ENCODE peak calls at places on chromosomes 16 and 17, in four cellular contexts. G is HTR-8/SVneo, V is AG04450, I is NCI-H446. P is an unnamed sample.

GRCh38 chr17:6674586-6674985 is 23.0 kb downstream of the C17orf100 start:
- DNase-seq in G (no peak), V (no peak), I (no peak), P (no peak)

GRCh38 chr16:79895917-79896203 is 295.3 kb upstream of the MAF start:
- DNase-seq in G (no peak), V (no peak), I (no peak), P (no peak)

GRCh38 chr17:32876414-32877163 is at the start of gene MYO1D:
- DNase-seq in G (peak), V (no peak), I (peak), P (peak)

GRCh38 chr16:24683250-24683649 is 46.2 kb upstream of the TNRC6A start:
- DNase-seq in G (no peak), V (no peak), I (no peak), P (no peak)

GRCh38 chr16:30473231-30474061 is 904 bp downstream of the ITGAL start:
- DNase-seq in G (no peak), V (no peak), I (no peak), P (no peak)

GRCh38 chr16:19135896-19136438 is 22.2 kb downstream of the ITPRIPL2 start:
- DNase-seq in G (no peak), V (no peak), I (no peak), P (peak)

GRCh38 chr16:81366316-81366932 is 51.7 kb downstream of the GAN start:
- DNase-seq in G (peak), V (peak), I (peak), P (peak)

GRCh38 chr17:82096709-82097186 is 1.3 kb downstream of the FASN start:
- DNase-seq in G (no peak), V (no peak), I (no peak), P (no peak)

GRCh38 chr17:61464121-61464905 is 12.1 kb downstream of the TBX4 start:
- DNase-seq in G (no peak), V (no peak), I (no peak), P (no peak)

GRCh38 chr17:46764335-46764708 is 54.2 kb downstream of the WNT3 start:
- DNase-seq in G (no peak), V (no peak), I (no peak), P (no peak)

GRCh38 chr17:42853968-42854790 is 3.2 kb downstream of the AOC3 start:
- DNase-seq in G (no peak), V (no peak), I (no peak), P (no peak)

GRCh38 chr16:4532238-4532637 is 6.3 kb downstream of the CDIP1 start:
- DNase-seq in G (no peak), V (no peak), I (no peak), P (no peak)

GRCh38 chr16:56332464-56333079 is 92.8 kb downstream of the AMFR start:
- DNase-seq in G (peak), V (no peak), I (no peak), P (peak)

GRCh38 chr17:17757391-17757791 is 76.1 kb downstream of the RAI1 start:
- DNase-seq in G (no peak), V (no peak), I (no peak), P (no peak)

GRCh38 chr16:81694494-81695285 is 84.4 kb upstream of the PLCG2 start:
- DNase-seq in G (no peak), V (no peak), I (no peak), P (no peak)

GRCh38 chr16:54459509-54460235 is 173.1 kb upstream of the IRX3 start:
- DNase-seq in G (no peak), V (no peak), I (no peak), P (no peak)

GRCh38 chr17:79814966-79815835 is 18.3 kb upstream of the CBX8 start:
- DNase-seq in G (no peak), V (no peak), I (no peak), P (no peak)

GRCh38 chr16:85172465-85173071 is 60.3 kb upstream of the CIBAR2 start:
- DNase-seq in G (peak), V (no peak), I (no peak), P (peak)

GRCh38 chr17:63337579-63337978 is 108.5 kb downstream of the CYB561 start:
- DNase-seq in G (no peak), V (no peak), I (no peak), P (no peak)

GRCh38 chr17:77285594-77286390 is 145.0 kb downstream of the SEC14L1 start:
- DNase-seq in G (peak), V (peak), I (no peak), P (peak)

GRCh38 chr16:13421726-13422125 is 498.2 kb upstream of the ERCC4 start:
- DNase-seq in G (no peak), V (no peak), I (no peak), P (no peak)

GRCh38 chr16:8756755-8757154 is 40.7 kb downstream of the TMEM186 start:
- DNase-seq in G (no peak), V (no peak), I (no peak), P (no peak)

GRCh38 chr17:68581863-68582645 is 19.1 kb downstream of the FAM20A start:
- DNase-seq in G (no peak), V (no peak), I (no peak), P (no peak)

GRCh38 chr16:55491691-55492090 is 12.7 kb downstream of the MMP2 start:
- DNase-seq in G (no peak), V (no peak), I (no peak), P (no peak)

GRCh38 chr17:76716146-76716833 is 5.5 kb upstream of the MXRA7 start:
- DNase-seq in G (no peak), V (peak), I (no peak), P (no peak)

GRCh38 chr17:76388966-76389888 is 4.8 kb downstream of the SPHK1 start:
- DNase-seq in G (no peak), V (no peak), I (no peak), P (peak)

GRCh38 chr16:84044108-84044488 is 1.5 kb upstream of the SLC38A8 start:
- DNase-seq in G (peak), V (no peak), I (no peak), P (peak)

GRCh38 chr17:58277107-58277506 is 3.6 kb downstream of the MPO start:
- DNase-seq in G (no peak), V (no peak), I (no peak), P (peak)

GRCh38 chr16:21028728-21029127 is 121.9 kb downstream of the DNAH3 start:
- DNase-seq in G (no peak), V (no peak), I (no peak), P (no peak)

GRCh38 chr16:49024016-49024415 is 257.6 kb downstream of the CBLN1 start:
- DNase-seq in G (no peak), V (no peak), I (no peak), P (no peak)

GRCh38 chr16:56259425-56259779 is 68.1 kb downstream of the GNAO1 start:
- DNase-seq in G (no peak), V (no peak), I (no peak), P (no peak)

GRCh38 chr17:78364436-78365281 is 4.8 kb upstream of the SOCS3 start:
- DNase-seq in G (no peak), V (no peak), I (no peak), P (no peak)

GRCh38 chr17:41907633-41908539 is 10.9 kb downstream of the ACLY start:
- DNase-seq in G (no peak), V (no peak), I (no peak), P (peak)

GRCh38 chr17:32497431-32498205 is 10.8 kb downstream of the CDK5R1 start:
- DNase-seq in G (no peak), V (no peak), I (no peak), P (no peak)